ENCODE peak calls at places on chromosomes 1 and 21, in ten cellular contexts. N is testis, I is right lobe of liver, P is GM12891, K is uterus, L is IMR-90, H is A549, B is heart left ventricle, W is esophagus squamous epithelium, R is stomach. Q is an unnamed sample.

GRCh38 chr1:194164755-194165154 is 978.3 kb upstream of the B3GALT2 start:
- DNase-seq in I (no peak), N (no peak), P (no peak), K (no peak), R (no peak), L (no peak), W (no peak), H (no peak), B (no peak), Q (no peak)

GRCh38 chr1:193457676-193458075 is 271.3 kb upstream of the B3GALT2 start:
- DNase-seq in B (no peak), H (no peak), P (no peak), W (no peak), I (no peak), R (no peak), L (peak), K (no peak), N (no peak), Q (no peak)

GRCh38 chr1:44405041-44405803 is at the start of gene RNF220:
- DNase-seq in H (peak), R (peak), L (peak), P (no peak), N (peak), B (peak), I (peak), K (peak), W (no peak), Q (peak)

GRCh38 chr1:157438236-157439012 is 113.9 kb downstream of the FCRL5 start:
- DNase-seq in R (no peak), K (no peak), L (no peak), B (no peak), I (no peak), P (no peak), N (no peak), W (no peak), H (no peak), Q (no peak)

GRCh38 chr1:68141801-68142440 is 90.4 kb downstream of the WLS start:
- DNase-seq in B (no peak), N (no peak), R (no peak), H (no peak), P (no peak), W (no peak), I (no peak), L (peak), K (no peak), Q (no peak)

GRCh38 chr1:29120367-29120766 is 3.3 kb downstream of the TMEM200B start:
- DNase-seq in R (no peak), L (no peak), P (no peak), I (no peak), B (no peak), W (no peak), H (no peak), N (no peak), K (no peak), Q (no peak)

GRCh38 chr21:29299906-29300546 is 1.3 kb downstream of the BACH1 start:
- DNase-seq in N (peak), L (peak), P (no peak), B (peak), R (peak), H (peak), I (peak), W (no peak), K (peak), Q (peak)

GRCh38 chr21:34649400-34649799 is 19.4 kb upstream of the CLIC6 start:
- DNase-seq in N (no peak), R (no peak), B (no peak), K (no peak), L (no peak), W (no peak), H (no peak), P (no peak), I (no peak), Q (no peak)

GRCh38 chr1:229582011-229582694 is 23.6 kb upstream of the ABCB10 start:
- DNase-seq in K (no peak), W (no peak), H (no peak), N (peak), B (peak), L (peak), P (no peak), I (no peak), R (peak), Q (no peak)

GRCh38 chr21:24939288-24939687 is 668.0 kb downstream of the MRPL39 start:
- DNase-seq in I (no peak), P (no peak), B (no peak), R (peak), L (no peak), W (no peak), K (no peak), N (no peak), H (no peak), Q (no peak)

GRCh38 chr1:59500970-59501742 is 204.3 kb downstream of the FGGY start:
- DNase-seq in R (no peak), H (no peak), I (no peak), N (no peak), K (no peak), W (no peak), B (no peak), L (no peak), P (no peak), Q (no peak)

GRCh38 chr1:173708787-173709186 is 6.0 kb upstream of the KLHL20 start:
- DNase-seq in W (no peak), N (no peak), L (no peak), I (no peak), R (no peak), H (no peak), K (no peak), B (no peak), P (no peak), Q (no peak)

GRCh38 chr1:113255728-113256347 is 134.5 kb upstream of the MAGI3 start:
- DNase-seq in W (no peak), B (no peak), I (no peak), L (no peak), R (peak), P (no peak), H (no peak), N (no peak), K (no peak), Q (no peak)

GRCh38 chr21:18147678-18148077 is 97.0 kb upstream of the CHODL start:
- DNase-seq in P (no peak), I (no peak), R (no peak), H (no peak), K (no peak), L (no peak), B (no peak), W (no peak), N (no peak), Q (no peak)

GRCh38 chr1:94693435-94693834 is 126.7 kb upstream of the SLC44A3 start:
- DNase-seq in K (no peak), W (no peak), N (no peak), L (no peak), R (no peak), P (no peak), I (no peak), H (no peak), B (no peak), Q (no peak)

GRCh38 chr1:244065063-244065788 is 14.1 kb downstream of the ZBTB18 start:
- DNase-seq in R (no peak), K (no peak), I (peak), N (no peak), P (no peak), W (no peak), B (no peak), H (peak), L (peak), Q (no peak)

GRCh38 chr1:84366786-84367185 is 31.5 kb upstream of the DNASE2B start:
- DNase-seq in H (no peak), B (no peak), I (no peak), P (no peak), R (no peak), K (no peak), N (no peak), L (peak), W (no peak), Q (no peak)

GRCh38 chr1:5142389-5142788 is 488.0 kb downstream of the AJAP1 start:
- DNase-seq in W (no peak), N (no peak), I (no peak), P (no peak), R (no peak), B (no peak), L (no peak), H (no peak), K (no peak), Q (no peak)

GRCh38 chr1:233254039-233254362 is 41.5 kb downstream of the PCNX2 start:
- DNase-seq in P (no peak), R (no peak), W (no peak), H (no peak), L (peak), B (no peak), N (no peak), K (no peak), I (no peak), Q (no peak)

GRCh38 chr1:242467556-242468145 is 56.8 kb downstream of the PLD5 start:
- DNase-seq in W (no peak), L (peak), I (no peak), R (peak), P (no peak), B (peak), N (peak), H (peak), K (peak), Q (peak)

GRCh38 chr1:21742578-21742977 is 40.4 kb downstream of the USP48 start:
- DNase-seq in W (no peak), N (no peak), K (no peak), R (no peak), B (no peak), I (no peak), L (peak), P (no peak), H (no peak), Q (no peak)

GRCh38 chr1:3219005-3219724 is 150.2 kb downstream of the PRDM16 start:
- DNase-seq in W (no peak), R (peak), H (peak), N (peak), B (peak), L (no peak), K (no peak), I (peak), P (no peak), Q (no peak)

GRCh38 chr1:192575499-192576189 is at the start of gene RGS1:
- DNase-seq in R (peak), K (no peak), B (no peak), P (no peak), I (peak), H (no peak), L (no peak), W (no peak), N (peak), Q (no peak)

GRCh38 chr1:43582162-43582566 is 51.5 kb downstream of the PTPRF start:
- DNase-seq in K (peak), N (no peak), P (peak), L (peak), H (peak), R (peak), I (no peak), B (no peak), W (no peak), Q (no peak)

GRCh38 chr1:224109981-224110380 is 3.9 kb upstream of the FBXO28 start:
- DNase-seq in P (no peak), L (no peak), W (no peak), N (no peak), K (no peak), I (no peak), H (no peak), R (no peak), B (no peak), Q (no peak)

GRCh38 chr1:246246430-246246829 is 260.6 kb downstream of the SMYD3 start:
- DNase-seq in B (no peak), H (no peak), K (no peak), P (no peak), L (no peak), N (no peak), W (no peak), I (no peak), R (no peak), Q (no peak)

GRCh38 chr1:3275471-3276340 is 178.8 kb upstream of the ARHGEF16 start:
- DNase-seq in R (no peak), B (no peak), I (no peak), P (no peak), L (peak), N (no peak), H (no peak), W (no peak), K (no peak), Q (no peak)

GRCh38 chr1:79391896-79392295 is 385.4 kb upstream of the ADGRL4 start:
- DNase-seq in W (no peak), B (no peak), K (no peak), L (peak), R (no peak), P (no peak), N (no peak), I (no peak), H (no peak), Q (no peak)

GRCh38 chr1:43570784-43571183 is 40.1 kb downstream of the PTPRF start:
- DNase-seq in B (no peak), H (no peak), P (no peak), N (no peak), I (no peak), R (no peak), L (no peak), W (no peak), K (no peak), Q (no peak)

GRCh38 chr1:247448107-247448778 is 9.7 kb downstream of the OR2B11 start:
- DNase-seq in B (peak), P (no peak), K (peak), R (peak), H (peak), L (peak), N (peak), W (no peak), I (peak), Q (peak)

DNA sequence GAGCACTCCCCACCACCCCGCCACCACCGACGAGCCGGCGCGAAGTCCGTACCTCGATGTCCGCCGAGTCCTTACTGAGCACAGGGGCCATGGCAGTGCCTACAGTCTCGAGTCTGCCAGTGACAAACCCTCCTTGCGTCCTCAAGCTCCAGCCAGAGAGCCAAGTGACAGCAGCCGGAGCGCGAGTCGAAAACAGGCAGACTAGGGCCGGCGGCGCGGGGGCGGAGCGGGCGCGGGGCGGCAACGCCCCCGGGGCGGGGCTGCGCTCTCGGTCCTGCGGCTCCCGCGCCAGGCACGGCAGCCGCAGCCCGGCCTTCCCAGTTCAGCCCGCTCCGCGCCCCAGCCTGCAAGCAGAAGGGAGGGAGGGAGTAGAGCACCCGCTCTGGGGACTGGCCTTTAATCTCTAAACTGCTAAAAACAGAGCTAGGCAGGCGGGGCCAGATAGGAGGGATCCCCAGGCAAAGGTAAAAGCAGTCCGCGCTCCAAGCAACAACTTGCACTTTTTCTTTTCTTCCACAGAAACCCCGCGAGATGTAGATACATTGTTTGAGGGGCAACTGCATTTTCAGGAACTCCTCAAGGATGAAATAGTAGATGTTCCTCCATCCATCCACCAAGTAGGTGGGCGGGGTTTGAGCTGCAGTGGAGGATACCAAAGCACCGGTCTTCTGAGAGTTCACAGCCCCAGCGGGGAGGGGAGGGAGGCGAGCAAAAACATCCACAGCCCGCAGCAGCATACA is at the start of gene DPYD:
- DNase-seq in P (peak), B (peak), K (peak), W (peak), I (peak), R (peak), L (peak), H (peak), N (peak), Q (peak)
- TF ChIP-seq POLR2A in P (peak), B (no peak), K (peak), W (peak), I (peak), R (no peak), L (peak), H (no peak), N (no peak), Q (peak)

GRCh38 chr1:228407118-228408040 is 744 bp upstream of the TRIM11 start:
- DNase-seq in W (no peak), R (no peak), B (no peak), N (no peak), P (no peak), L (no peak), I (no peak), H (no peak), K (no peak), Q (no peak)
- TF ChIP-seq POLR2A in W (no peak), R (no peak), B (no peak), N (no peak), P (no peak), L (no peak), I (no peak), H (peak), K (no peak), Q (no peak)

DNA sequence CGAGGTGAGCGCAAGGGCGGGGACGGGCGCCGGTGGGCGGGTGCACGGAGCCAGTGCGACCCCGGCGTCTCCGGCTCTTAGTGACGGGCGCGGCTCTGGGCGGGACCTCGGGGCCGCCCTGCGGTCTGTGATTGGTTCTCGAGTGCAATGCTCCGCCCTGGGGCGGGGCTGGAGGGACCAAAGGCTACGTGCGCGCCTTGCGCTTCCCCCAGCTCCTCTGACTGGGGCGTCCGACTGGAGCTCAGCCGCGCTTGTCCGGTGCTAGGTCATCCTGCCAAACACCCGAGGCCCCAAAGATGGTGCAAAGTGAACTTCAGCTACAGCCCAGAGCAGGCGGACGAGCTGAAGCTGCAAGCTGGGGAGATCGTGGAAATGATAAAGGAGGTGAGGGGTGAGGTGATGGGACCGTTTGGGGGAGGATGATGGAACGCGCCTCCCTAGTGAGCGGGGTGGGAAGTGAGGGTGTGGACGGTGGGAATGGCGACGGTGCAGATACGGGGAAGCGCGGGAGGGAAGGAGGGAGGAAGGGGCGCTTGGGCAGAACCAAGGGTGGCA is 811 bp downstream of the SH3D21 start:
- DNase-seq in B (peak), P (peak), R (peak), K (peak), N (peak), L (peak), H (peak), W (no peak), I (peak), Q (peak)
- TF ChIP-seq POLR2A in B (peak), P (peak), R (no peak), K (peak), N (no peak), L (peak), H (peak), W (peak), I (peak), Q (peak)

DNA sequence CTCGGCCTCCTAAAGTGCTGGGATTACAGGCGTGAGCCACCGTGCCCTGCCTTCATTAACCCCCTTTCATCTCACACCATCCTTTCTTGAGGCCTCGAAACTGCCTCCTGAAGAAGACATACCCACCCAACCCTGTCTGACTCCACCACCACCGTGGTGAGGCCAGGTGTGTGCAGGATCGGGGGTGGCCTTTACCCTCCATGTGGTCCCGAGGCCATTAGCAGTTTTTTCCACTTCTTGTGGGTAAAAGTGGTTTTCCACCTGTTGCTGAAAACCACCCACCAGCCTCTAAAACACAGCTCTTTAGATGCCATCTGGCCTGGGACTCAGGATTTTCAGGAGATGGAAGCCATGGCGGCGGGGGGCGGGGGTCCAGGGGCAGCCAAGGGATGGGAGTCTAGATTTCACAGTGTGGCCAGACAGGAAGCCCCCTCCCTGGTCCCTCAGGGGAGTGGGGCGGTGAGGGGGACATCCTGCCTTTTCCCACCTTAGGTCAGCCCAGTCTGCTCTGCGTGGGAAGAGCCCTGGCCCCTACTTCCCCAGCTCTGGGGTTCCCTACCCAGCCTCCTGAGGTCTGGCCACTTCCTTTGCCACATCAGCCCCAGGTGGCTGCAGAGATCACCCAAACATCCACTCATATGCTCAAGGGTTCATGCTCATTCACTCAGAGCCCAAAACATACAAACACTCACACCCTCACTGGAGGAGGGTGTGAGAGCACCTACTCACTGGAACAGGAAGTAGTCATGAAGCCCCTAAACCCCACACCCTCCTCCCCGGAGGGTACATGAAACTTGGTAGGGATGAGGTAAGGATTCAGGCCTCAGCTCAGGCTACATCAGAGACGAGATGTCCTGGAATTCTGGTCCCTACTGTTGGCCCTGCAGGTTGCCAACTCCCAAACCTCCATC is 2.3 kb downstream of the FGR start:
- DNase-seq in N (no peak), B (no peak), I (no peak), W (no peak), K (no peak), R (no peak), H (no peak), L (no peak), P (no peak), Q (no peak)
- TF ChIP-seq POLR2A in N (no peak), B (no peak), I (no peak), W (no peak), K (no peak), R (no peak), H (no peak), L (no peak), P (peak), Q (no peak)

GRCh38 chr1:39892611-39893595 is 8.8 kb downstream of the MYCL start:
- DNase-seq in B (no peak), W (no peak), I (no peak), K (no peak), P (no peak), L (peak), N (no peak), R (peak), H (peak), Q (peak)
- TF ChIP-seq POLR2A in B (no peak), W (no peak), I (no peak), K (no peak), P (no peak), L (no peak), N (no peak), R (no peak), H (no peak), Q (no peak)

GRCh38 chr1:153578936-153579335 is 13.3 kb upstream of the S100A2 start:
- DNase-seq in L (no peak), K (no peak), H (no peak), W (no peak), R (no peak), P (no peak), I (no peak), N (no peak), B (no peak), Q (no peak)

GRCh38 chr1:153577624-153578051 is 12.0 kb upstream of the S100A2 start:
- DNase-seq in L (no peak), H (no peak), I (no peak), R (peak), B (no peak), P (no peak), W (no peak), K (no peak), N (no peak), Q (peak)

GRCh38 chr1:153573351-153573750 is 7.7 kb upstream of the S100A2 start:
- DNase-seq in P (no peak), W (no peak), H (no peak), I (no peak), R (no peak), L (peak), N (no peak), K (no peak), B (no peak), Q (no peak)

GRCh38 chr1:153577138-153577537 is 11.5 kb upstream of the S100A2 start:
- DNase-seq in R (no peak), K (no peak), I (no peak), B (no peak), L (no peak), W (no peak), H (no peak), N (no peak), P (no peak), Q (no peak)

DNA sequence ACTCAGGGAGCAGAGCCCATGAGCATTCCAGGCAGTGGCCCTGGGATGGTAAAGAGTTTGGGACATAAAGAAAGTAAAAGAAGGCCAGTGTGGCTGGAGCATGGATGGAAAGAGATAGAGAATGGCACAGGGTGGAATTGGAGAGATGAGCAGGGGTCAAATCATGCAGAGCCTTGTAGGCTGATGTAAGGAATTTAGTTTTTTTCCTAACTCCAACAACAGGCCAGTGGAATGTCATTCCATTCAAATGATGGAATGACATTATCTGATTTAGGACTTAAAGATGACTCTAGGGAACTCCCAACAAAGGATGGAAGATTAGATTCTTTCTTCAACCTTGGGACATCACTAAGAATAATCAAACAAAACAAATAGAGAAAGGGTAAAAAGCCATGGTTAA is 12.8 kb upstream of the S100A2 start:
- DNase-seq in I (no peak), B (no peak), P (no peak), W (no peak), N (no peak), H (no peak), K (no peak), R (no peak), L (peak), Q (no peak)
- TF ChIP-seq POLR2A in I (no peak), B (no peak), P (no peak), W (no peak), N (no peak), H (no peak), K (no peak), R (no peak), L (no peak), Q (no peak)

Q was measured in erythroblast.